ENCODE peak calls at places on chromosomes 5 and 9, in five cellular contexts. R, N, C, G and S are unnamed samples.

GRCh38 chr5:150143725-150144058 is 12.0 kb downstream of the PDGFRB start:
- DNase-seq in G (peak; percentile 66), C (no peak), N (no peak), R (no peak), S (no peak)

GRCh38 chr9:4137755-4138154 is 162.1 kb downstream of the GLIS3 start:
- DNase-seq in C (peak; percentile 51), R (no peak), G (no peak), N (no peak), S (no peak)

GRCh38 chr9:124000784-124001444 is 10.7 kb upstream of the LHX2 start:
- DNase-seq in R (no peak), C (no peak), N (no peak), G (no peak), S (no peak)

GRCh38 chr9:127741831-127742434 is 6.8 kb upstream of the TOR2A start:
- DNase-seq in C (no peak), R (no peak), N (no peak), G (peak; percentile 46), S (peak; percentile 85)

GRCh38 chr5:33321026-33321425 is 119.7 kb upstream of the TARS1 start:
- DNase-seq in G (peak; percentile 51), R (no peak), N (no peak), C (peak; percentile 99), S (no peak)

GRCh38 chr9:34635556-34635955 is 2.0 kb downstream of the SIGMAR1 start:
- DNase-seq in C (no peak), G (no peak), N (no peak), R (no peak), S (no peak)

GRCh38 chr9:92369075-92369474 is 35.3 kb downstream of the OGN start:
- DNase-seq in N (no peak), C (no peak), G (no peak), R (no peak), S (no peak)

GRCh38 chr5:62184444-62184843 is 121.6 kb upstream of the KIF2A start:
- DNase-seq in R (no peak), C (no peak), G (no peak), N (no peak), S (no peak)

GRCh38 chr5:135453613-135454012 is 1.5 kb upstream of the TIFAB start:
- DNase-seq in C (no peak), N (no peak), G (no peak), R (no peak), S (no peak)

GRCh38 chr5:43065384-43066230 is 25.5 kb upstream of the ANXA2R start:
- DNase-seq in R (peak; percentile 43), G (peak; percentile 55), N (peak; percentile 82), C (no peak), S (no peak)

GRCh38 chr9:93127395-93127911 is 6.6 kb downstream of the NINJ1 start:
- DNase-seq in N (no peak), C (no peak), G (peak; percentile 20), R (peak; percentile 48), S (no peak)

GRCh38 chr9:133861103-133861502 is 123.0 kb upstream of the SARDH start:
- DNase-seq in C (no peak), G (no peak), R (no peak), N (no peak), S (no peak)

GRCh38 chr9:113509463-113509862 is 45.9 kb downstream of the RGS3 start:
- DNase-seq in G (no peak), N (no peak), R (no peak), C (peak; percentile 58), S (no peak)

GRCh38 chr9:101580076-101580475 is 14.7 kb downstream of the PPP3R2 start:
- DNase-seq in R (peak; percentile 51), N (no peak), C (no peak), G (no peak), S (no peak)

GRCh38 chr9:76796296-76796695 is 32.1 kb downstream of the PCA3 start:
- DNase-seq in G (no peak), R (no peak), N (no peak), C (no peak), S (no peak)

GRCh38 chr5:52452098-52452497 is 335.6 kb upstream of the ITGA1 start:
- DNase-seq in G (no peak), R (no peak), C (no peak), N (peak; percentile 11), S (no peak)

GRCh38 chr5:112219000-112219399 is 200.1 kb downstream of the EPB41L4A start:
- DNase-seq in R (no peak), C (no peak), G (no peak), N (no peak), S (no peak)

GRCh38 chr5:143233020-143233419 is 170.5 kb downstream of the NR3C1 start:
- DNase-seq in C (peak; percentile 45), N (no peak), R (no peak), G (no peak), S (no peak)

GRCh38 chr5:160545832-160546231 is 124.2 kb downstream of the PTTG1 start:
- DNase-seq in C (no peak), N (peak; percentile 12), G (no peak), R (no peak), S (no peak)

GRCh38 chr9:94511134-94511942 is 43.5 kb upstream of the PCAT7 start:
- DNase-seq in C (no peak), N (no peak), R (no peak), G (no peak), S (no peak)

GRCh38 chr5:9069650-9070049 is 476.2 kb downstream of the SEMA5A start:
- DNase-seq in G (no peak), R (no peak), C (no peak), N (no peak), S (no peak)

GRCh38 chr9:131302244-131303075 is 12.9 kb downstream of the PLPP7 start:
- DNase-seq in G (no peak), N (no peak), R (no peak), C (no peak), S (no peak)

GRCh38 chr9:70551391-70551790 is 136.9 kb upstream of the KLF9 start:
- DNase-seq in C (no peak), G (no peak), N (no peak), R (no peak), S (no peak)

GRCh38 chr5:33423018-33423630 is 17.6 kb upstream of the TARS1 start:
- DNase-seq in G (no peak), C (no peak), N (peak; percentile 2), R (peak; percentile 39), S (no peak)

GRCh38 chr5:172350212-172351181 is 66.9 kb upstream of the UBTD2 start:
- DNase-seq in G (no peak), N (no peak), R (no peak), C (no peak), S (no peak)